ENCODE peak calls at places on chromosomes 5 and 9, in eight cellular contexts. D is HFF-Myc; A is stimulated activated CD8-positive, alpha-beta memory T cell treated with anti-CD3 and anti-CD28 coated beads, Interleukin-4, amount 100 ng/mL, for 24 hours; L is ureter; Z is HT1080; X is stimulated activated CD4-positive, alpha-beta T cell treated with anti-CD3 and anti-CD28 coated beads, Interleukin-2, amount 100 ng/mL, for 24 hours; C is nephron progenitor cell; V is glutamatergic neuron. Y is an unnamed sample.

GRCh38 chr9:111661802-111662491 is 542 bp downstream of the GNG10 start:
- DNase-seq in D (no peak), A (peak; percentile 7), L (peak; percentile 50), Z (peak; percentile 25), X (peak; percentile 39), C (no peak), V (peak; percentile 55), Y (no peak)

GRCh38 chr5:1400211-1400855 is 44.9 kb downstream of the SLC6A3 start:
- DNase-seq in D (no peak), A (no peak), L (no peak), Z (no peak), X (no peak), C (no peak), V (no peak), Y (no peak)

GRCh38 chr5:166356096-166356495 is 1935.3 kb upstream of the WWC1 start:
- DNase-seq in D (no peak), A (no peak), L (no peak), Z (no peak), X (no peak), C (no peak), V (no peak), Y (no peak)

GRCh38 chr5:78747703-78748359 is 99.3 kb upstream of the LHFPL2 start:
- DNase-seq in D (no peak), A (no peak), L (no peak), Z (peak; percentile 19), X (no peak), C (no peak), V (no peak), Y (peak; percentile 61)

GRCh38 chr9:72807765-72808445 is 144.9 kb downstream of the ALDH1A1 start:
- DNase-seq in D (no peak), A (no peak), L (no peak), Z (peak; percentile 20), X (no peak), C (no peak), V (no peak), Y (no peak)

GRCh38 chr9:117160254-117160653 is 254.6 kb downstream of the ASTN2 start:
- DNase-seq in D (no peak), A (no peak), L (no peak), Z (no peak), X (no peak), C (no peak), V (no peak), Y (no peak)

GRCh38 chr5:115460476-115460875 is 84.1 kb downstream of the FEM1C start:
- DNase-seq in D (no peak), A (no peak), L (no peak), Z (peak; percentile 96), X (no peak), C (no peak), V (no peak), Y (peak; percentile 69)

GRCh38 chr5:156824800-156825199 is 25.3 kb upstream of the PPP1R2B start:
- DNase-seq in D (peak; percentile 29), A (no peak), L (no peak), Z (no peak), X (no peak), C (no peak), V (no peak), Y (peak; percentile 23)

GRCh38 chr5:149749481-149750365 is 19.6 kb downstream of the PPARGC1B start:
- DNase-seq in D (no peak), A (no peak), L (no peak), Z (peak; percentile 61), X (no peak), C (no peak), V (no peak), Y (no peak)

GRCh38 chr9:93827545-93828330 is 127.4 kb downstream of the BARX1 start:
- DNase-seq in D (peak; percentile 4), A (peak; percentile 12), L (no peak), Z (peak; percentile 35), X (peak; percentile 45), C (peak; percentile 79), V (peak; percentile 81), Y (peak; percentile 10)

GRCh38 chr5:93035194-93035593 is 545.8 kb downstream of the NR2F1-AS1 start:
- DNase-seq in D (no peak), A (no peak), L (no peak), Z (no peak), X (no peak), C (peak; percentile 71), V (no peak), Y (no peak)

GRCh38 chr5:147558131-147558730 is 48.4 kb upstream of the DPYSL3 start:
- DNase-seq in D (no peak), A (no peak), L (no peak), Z (no peak), X (no peak), C (no peak), V (no peak), Y (no peak)

GRCh38 chr5:139733698-139734491 is 61.7 kb upstream of the PSD2 start:
- DNase-seq in D (no peak), A (no peak), L (no peak), Z (no peak), X (no peak), C (no peak), V (no peak), Y (no peak)

GRCh38 chr5:912356-913091 is 19.8 kb downstream of the TRIP13 start:
- DNase-seq in D (peak; percentile 63), A (peak; percentile 58), L (peak; percentile 63), Z (peak; percentile 99), X (peak; percentile 75), C (no peak), V (no peak), Y (peak; percentile 11)

GRCh38 chr9:133477992-133478850 is 678 bp downstream of the SLC2A6 start:
- DNase-seq in D (no peak), A (no peak), L (no peak), Z (no peak), X (no peak), C (peak; percentile 45), V (peak; percentile 79), Y (no peak)

GRCh38 chr9:71403106-71403505 is 281.7 kb upstream of the TRPM3 start:
- DNase-seq in D (no peak), A (no peak), L (no peak), Z (no peak), X (no peak), C (no peak), V (no peak), Y (no peak)

GRCh38 chr5:6722015-6722414 is 8.8 kb downstream of the TENT4A start:
- DNase-seq in D (no peak), A (no peak), L (no peak), Z (no peak), X (no peak), C (no peak), V (no peak), Y (no peak)

GRCh38 chr9:82466616-82467251 is 478.2 kb downstream of the SPATA31D1 start:
- DNase-seq in D (no peak), A (no peak), L (no peak), Z (no peak), X (no peak), C (peak; percentile 48), V (peak; percentile 75), Y (no peak)

GRCh38 chr9:127909839-127910273 is 7.0 kb downstream of the ST6GALNAC4 start:
- DNase-seq in D (no peak), A (no peak), L (no peak), Z (no peak), X (no peak), C (no peak), V (no peak), Y (no peak)

GRCh38 chr5:164708831-164709230 is 1203.4 kb downstream of the MAT2B start:
- DNase-seq in D (no peak), A (no peak), L (no peak), Z (no peak), X (no peak), C (no peak), V (no peak), Y (no peak)

GRCh38 chr5:176383961-176384360 is 4.4 kb downstream of the NOP16 start:
- DNase-seq in D (no peak), A (no peak), L (no peak), Z (no peak), X (no peak), C (no peak), V (no peak), Y (no peak)